ENCODE peak calls at places on chromosomes 11 and 22, in five cellular contexts. D is lung; G is activated CD8-positive, alpha-beta T cell treated with anti-CD3 and anti-CD28 coated beads for 36 hours; P is fibroblast of mammary gland; K is Calu3. R is an unnamed sample.

GRCh38 chr22:42202669-42203068 is 67.8 kb downstream of the TCF20 start:
- DNase-seq in D (no peak), G (peak; percentile 74), P (peak; percentile 30), K (no peak), R (no peak)

GRCh38 chr11:13074714-13075464 is 65.8 kb downstream of the RASSF10 start:
- DNase-seq in D (no peak), G (no peak), P (no peak), K (no peak), R (no peak)

GRCh38 chr22:50734343-50734771 is 3.6 kb upstream of the ACR start:
- DNase-seq in D (no peak), G (no peak), P (no peak), K (no peak), R (no peak)

GRCh38 chr22:31361743-31362142 is 15.6 kb upstream of the PATZ1 start:
- DNase-seq in D (no peak), G (no peak), P (no peak), K (no peak), R (no peak)

GRCh38 chr11:64859542-64860414 is 15.3 kb upstream of the CDC42BPG start:
- DNase-seq in D (no peak), G (peak; percentile 88), P (no peak), K (no peak), R (peak; percentile 93)

GRCh38 chr11:19187101-19187500 is 14.7 kb downstream of the CSRP3 start:
- DNase-seq in D (no peak), G (no peak), P (peak; percentile 49), K (no peak), R (no peak)

GRCh38 chr11:73236879-73237278 is 18.8 kb downstream of the P2RY2 start:
- DNase-seq in D (peak; percentile 63), G (peak; percentile 67), P (peak; percentile 44), K (peak; percentile 56), R (peak; percentile 82)

GRCh38 chr11:69877235-69877634 is 58.0 kb upstream of the FGF3 start:
- DNase-seq in D (no peak), G (no peak), P (no peak), K (no peak), R (no peak)

GRCh38 chr11:86176165-86176884 is 68.2 kb upstream of the EED start:
- DNase-seq in D (no peak), G (peak; percentile 81), P (peak; percentile 47), K (peak; percentile 8), R (peak; percentile 48)

GRCh38 chr11:20668844-20669832 is at the start of gene NELL1:
- DNase-seq in D (no peak), G (no peak), P (no peak), K (no peak), R (no peak)

GRCh38 chr11:111526501-111526900 is 11.9 kb downstream of the HOATZ start:
- DNase-seq in D (no peak), G (peak; percentile 84), P (peak; percentile 72), K (no peak), R (no peak)

GRCh38 chr11:76217653-76218160 is 11.4 kb upstream of the WNT11 start:
- DNase-seq in D (no peak), G (no peak), P (no peak), K (no peak), R (no peak)

GRCh38 chr11:14308114-14308896 is 50.7 kb downstream of the RRAS2 start:
- DNase-seq in D (no peak), G (no peak), P (peak; percentile 60), K (peak; percentile 8), R (peak; percentile 20)

GRCh38 chr22:20107471-20107901 is 8.4 kb upstream of the RANBP1 start:
- DNase-seq in D (no peak), G (no peak), P (no peak), K (no peak), R (no peak)

GRCh38 chr11:42524534-42525227 is 787.1 kb upstream of the API5 start:
- DNase-seq in D (peak; percentile 33), G (peak; percentile 28), P (peak; percentile 51), K (peak; percentile 57), R (peak; percentile 46)

GRCh38 chr11:107853070-107853469 is 5.5 kb downstream of the SLC35F2 start:
- DNase-seq in D (no peak), G (no peak), P (no peak), K (no peak), R (no peak)

GRCh38 chr11:24754406-24754805 is 257.6 kb downstream of the LUZP2 start:
- DNase-seq in D (no peak), G (no peak), P (no peak), K (no peak), R (no peak)

GRCh38 chr11:125950696-125951645 is 5.1 kb downstream of the VSIG10L2 start:
- DNase-seq in D (no peak), G (no peak), P (peak; percentile 85), K (no peak), R (no peak)

GRCh38 chr11:66022401-66023185 is 3.7 kb downstream of the CATSPER1 start:
- DNase-seq in D (peak; percentile 67), G (peak; percentile 88), P (peak; percentile 47), K (peak; percentile 84), R (peak; percentile 91)

GRCh38 chr11:116879789-116880402 is 42.5 kb upstream of the APOA1 start:
- DNase-seq in D (no peak), G (peak; percentile 34), P (peak; percentile 87), K (peak; percentile 23), R (peak; percentile 63)

GRCh38 chr11:96331556-96332168 is 11.3 kb downstream of the MAML2 start:
- DNase-seq in D (no peak), G (no peak), P (no peak), K (no peak), R (no peak)

GRCh38 chr22:46050916-46051614 is 74.1 kb upstream of the WNT7B start:
- DNase-seq in D (no peak), G (no peak), P (no peak), K (no peak), R (no peak)

GRCh38 chr11:12123177-12123576 is 12.8 kb downstream of the MICAL2 start:
- DNase-seq in D (no peak), G (no peak), P (peak; percentile 90), K (no peak), R (no peak)

GRCh38 chr22:34111210-34111824 is 191.0 kb upstream of the LARGE1 start:
- DNase-seq in D (no peak), G (peak; percentile 9), P (peak; percentile 8), K (peak; percentile 6), R (peak; percentile 49)

GRCh38 chr11:102430158-102430836 is 22.3 kb downstream of the TMEM123 start:
- DNase-seq in D (no peak), G (peak; percentile 48), P (peak; percentile 44), K (no peak), R (peak; percentile 45)

GRCh38 chr22:22881116-22882032 is 6.2 kb upstream of the IGLL5 start:
- DNase-seq in D (no peak), G (no peak), P (no peak), K (no peak), R (peak; percentile 53)

GRCh38 chr11:130115218-130115617 is 44.4 kb upstream of the ST14 start:
- DNase-seq in D (no peak), G (no peak), P (peak; percentile 39), K (no peak), R (no peak)

GRCh38 chr11:13368041-13368446 is 90.5 kb downstream of the BMAL1 start:
- DNase-seq in D (no peak), G (no peak), P (no peak), K (no peak), R (no peak)

GRCh38 chr22:34502821-34503220 is 563.1 kb upstream of the ISX start:
- DNase-seq in D (no peak), G (no peak), P (no peak), K (no peak), R (no peak)

GRCh38 chr11:77072851-77073327 is 6.1 kb downstream of the CAPN5 start:
- DNase-seq in D (no peak), G (peak; percentile 57), P (no peak), K (no peak), R (no peak)

GRCh38 chr22:41909290-41910049 is 5.4 kb downstream of the SHISA8 start:
- DNase-seq in D (no peak), G (no peak), P (no peak), K (no peak), R (no peak)

GRCh38 chr22:36548606-36549005 is 19.6 kb upstream of the EIF3D start:
- DNase-seq in D (no peak), G (no peak), P (no peak), K (no peak), R (no peak)

GRCh38 chr11:75771646-75772410 is 3.2 kb downstream of the DGAT2 start:
- DNase-seq in D (peak; percentile 76), G (no peak), P (peak; percentile 98), K (no peak), R (no peak)

GRCh38 chr11:706439-706956 is 467 bp downstream of the EPS8L2 start:
- DNase-seq in D (no peak), G (no peak), P (peak; percentile 56), K (peak; percentile 62), R (peak; percentile 55)

GRCh38 chr22:34722901-34723300 is 343.1 kb upstream of the ISX start:
- DNase-seq in D (no peak), G (no peak), P (no peak), K (no peak), R (no peak)

GRCh38 chr11:58963551-58964075 is 24.3 kb downstream of the GLYATL1 start:
- DNase-seq in D (no peak), G (no peak), P (peak; percentile 74), K (peak; percentile 10), R (no peak)

GRCh38 chr11:119602745-119603373 is 126.1 kb downstream of the NECTIN1 start:
- DNase-seq in D (no peak), G (no peak), P (no peak), K (no peak), R (no peak)
- TF ChIP-seq CTCF in D (no peak), G (no peak), P (no peak), K (no peak), R (no peak)

GRCh38 chr11:74634537-74634936 is 42.2 kb downstream of the POLD3 start:
- DNase-seq in D (no peak), G (no peak), P (peak; percentile 70), K (peak; percentile 36), R (no peak)
- TF ChIP-seq CTCF in D (no peak), G (no peak), P (peak; percentile 43), K (no peak), R (no peak)

GRCh38 chr11:23206736-23207336 is 346.6 kb upstream of the CCDC179 start:
- DNase-seq in D (no peak), G (no peak), P (no peak), K (no peak), R (no peak)

GRCh38 chr11:23205156-23205871 is 345.0 kb upstream of the CCDC179 start:
- DNase-seq in D (no peak), G (no peak), P (peak; percentile 21), K (no peak), R (no peak)

DNA sequence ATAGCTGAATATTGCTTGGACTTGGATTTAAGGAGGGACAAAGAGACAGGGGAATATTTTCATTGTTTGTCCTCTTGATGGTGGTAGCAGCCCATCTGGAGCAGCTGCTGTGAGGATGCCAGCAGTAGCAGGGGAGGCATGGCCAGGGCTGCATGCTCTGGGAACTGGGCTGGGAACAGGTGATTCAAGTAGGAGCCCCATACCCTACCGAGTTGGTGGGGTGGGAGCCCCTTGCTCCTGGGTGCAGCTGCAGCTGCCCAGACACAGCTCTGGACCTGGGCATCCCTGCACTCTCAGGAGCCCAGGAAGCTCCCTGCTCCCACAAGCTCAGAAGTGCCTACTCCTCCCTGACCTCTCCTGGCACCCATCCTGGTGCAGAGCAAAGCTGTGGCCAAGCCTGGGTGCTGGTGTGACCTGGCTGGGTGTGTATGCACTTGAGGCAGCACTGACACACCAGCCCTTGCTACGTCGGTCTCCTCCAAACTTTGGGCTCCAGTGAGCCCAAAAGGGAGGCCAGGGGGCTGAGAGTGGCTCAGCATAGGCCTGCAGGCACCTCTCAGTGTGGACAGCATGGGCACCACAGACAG is 341.8 kb upstream of the CCDC179 start:
- DNase-seq in D (no peak), G (no peak), P (no peak), K (no peak), R (no peak)
- TF ChIP-seq CTCF in D (no peak), G (no peak), P (no peak), K (no peak), R (no peak)

GRCh38 chr11:4493480-4493818 is 11.0 kb downstream of the OR52K1 start:
- DNase-seq in D (no peak), G (no peak), P (no peak), K (no peak), R (no peak)
- TF ChIP-seq CTCF in D (no peak), G (peak; percentile 38), P (no peak), K (no peak), R (no peak)